ENCODE peak calls at places on chromosomes 7 and 10, in four cellular contexts. One of them, this sample, is unnamed.

GRCh38 chr7:111091623-111092370 is 870 bp downstream of the LRRN3 start:
- DNase-seq in NCI-H2029: no peak
- DNase-seq in NCI-H1105: peak
- DNase-seq in NCI-H345: no peak
- DNase-seq in this sample: peak

GRCh38 chr7:101156866-101157589 is 2.8 kb downstream of the AP1S1 start:
- DNase-seq in NCI-H2029: no peak
- DNase-seq in NCI-H1105: no peak
- DNase-seq in NCI-H345: no peak
- DNase-seq in this sample: no peak

GRCh38 chr10:55374060-55374459 is 573.0 kb upstream of the PCDH15 start:
- DNase-seq in NCI-H2029: peak
- DNase-seq in NCI-H1105: peak
- DNase-seq in NCI-H345: peak
- DNase-seq in this sample: peak

GRCh38 chr10:128730922-128731321 is 604.7 kb upstream of the MKI67 start:
- DNase-seq in NCI-H2029: no peak
- DNase-seq in NCI-H1105: no peak
- DNase-seq in NCI-H345: no peak
- DNase-seq in this sample: no peak

GRCh38 chr10:76231258-76231934 is 800.0 kb downstream of the LRMDA start:
- DNase-seq in NCI-H2029: no peak
- DNase-seq in NCI-H1105: no peak
- DNase-seq in NCI-H345: no peak
- DNase-seq in this sample: peak

GRCh38 chr7:88357794-88358533 is 51.3 kb upstream of the STEAP4 start:
- DNase-seq in NCI-H2029: no peak
- DNase-seq in NCI-H1105: no peak
- DNase-seq in NCI-H345: no peak
- DNase-seq in this sample: no peak

GRCh38 chr10:34889004-34889869 is 74.1 kb upstream of the PARD3 start:
- DNase-seq in NCI-H2029: no peak
- DNase-seq in NCI-H1105: no peak
- DNase-seq in NCI-H345: no peak
- DNase-seq in this sample: no peak

GRCh38 chr7:148697950-148698396 is 730 bp upstream of the CUL1 start:
- DNase-seq in NCI-H2029: no peak
- DNase-seq in NCI-H1105: no peak
- DNase-seq in NCI-H345: peak
- DNase-seq in this sample: no peak

GRCh38 chr10:61786728-61787127 is 114.8 kb upstream of the ARID5B start:
- DNase-seq in NCI-H2029: no peak
- DNase-seq in NCI-H1105: no peak
- DNase-seq in NCI-H345: no peak
- DNase-seq in this sample: no peak

GRCh38 chr10:98267069-98267893 is 713 bp downstream of the LOXL4 start:
- DNase-seq in NCI-H2029: no peak
- DNase-seq in NCI-H1105: no peak
- DNase-seq in NCI-H345: no peak
- DNase-seq in this sample: peak

GRCh38 chr10:71272122-71272771 is 46.8 kb upstream of the SLC29A3 start:
- DNase-seq in NCI-H2029: no peak
- DNase-seq in NCI-H1105: no peak
- DNase-seq in NCI-H345: no peak
- DNase-seq in this sample: no peak

GRCh38 chr7:70044525-70044924 is 446.2 kb downstream of the AUTS2 start:
- DNase-seq in NCI-H2029: no peak
- DNase-seq in NCI-H1105: no peak
- DNase-seq in NCI-H345: no peak
- DNase-seq in this sample: no peak

GRCh38 chr7:40922316-40922670 is 780.6 kb downstream of the INHBA start:
- DNase-seq in NCI-H2029: no peak
- DNase-seq in NCI-H1105: no peak
- DNase-seq in NCI-H345: no peak
- DNase-seq in this sample: no peak

GRCh38 chr10:27568196-27569175 is 64.4 kb downstream of the RAB18 start:
- DNase-seq in NCI-H2029: no peak
- DNase-seq in NCI-H1105: no peak
- DNase-seq in NCI-H345: no peak
- DNase-seq in this sample: no peak

GRCh38 chr10:23442936-23443335 is 4.1 kb downstream of the OTUD1 start:
- DNase-seq in NCI-H2029: no peak
- DNase-seq in NCI-H1105: no peak
- DNase-seq in NCI-H345: no peak
- DNase-seq in this sample: no peak

GRCh38 chr10:86266446-86267242 is 100.0 kb downstream of the GRID1 start:
- DNase-seq in NCI-H2029: no peak
- DNase-seq in NCI-H1105: no peak
- DNase-seq in NCI-H345: no peak
- DNase-seq in this sample: no peak

GRCh38 chr10:78038105-78038504 is 4.4 kb downstream of the RPS24 start:
- DNase-seq in NCI-H2029: no peak
- DNase-seq in NCI-H1105: no peak
- DNase-seq in NCI-H345: no peak
- DNase-seq in this sample: no peak

GRCh38 chr10:61063035-61063434 is 119.0 kb upstream of the RHOBTB1 start:
- DNase-seq in NCI-H2029: no peak
- DNase-seq in NCI-H1105: no peak
- DNase-seq in NCI-H345: no peak
- DNase-seq in this sample: no peak

GRCh38 chr7:32045228-32045627 is 25.0 kb downstream of the PDE1C start:
- DNase-seq in NCI-H2029: no peak
- DNase-seq in NCI-H1105: no peak
- DNase-seq in NCI-H345: no peak
- DNase-seq in this sample: no peak

GRCh38 chr10:124386186-124387077 is 32.3 kb downstream of the OAT start:
- DNase-seq in NCI-H2029: no peak
- DNase-seq in NCI-H1105: no peak
- DNase-seq in NCI-H345: no peak
- DNase-seq in this sample: no peak